ENCODE peak calls at places on chromosomes 2 and 18, in five cellular contexts. T is uterus, L is fibroblast of lung, G is transverse colon, U is BJ. B is an unnamed sample.

GRCh38 chr2:52510432-52510831 is 1257.2 kb upstream of the CHAC2 start:
- DNase-seq in L (peak), U (no peak), G (no peak), T (no peak), B (no peak)

GRCh38 chr2:29222381-29223179 is 107.4 kb downstream of the CLIP4 start:
- DNase-seq in T (no peak), U (no peak), G (no peak), L (no peak), B (peak)

GRCh38 chr2:4507706-4508105 is 804.3 kb downstream of the DCDC2C start:
- DNase-seq in T (no peak), U (no peak), L (no peak), G (no peak), B (no peak)

GRCh38 chr18:10197097-10197496 is 257.3 kb upstream of the APCDD1 start:
- DNase-seq in G (no peak), T (no peak), U (no peak), L (no peak), B (no peak)

GRCh38 chr2:38108907-38109731 is 33.2 kb upstream of the CYP1B1 start:
- DNase-seq in T (no peak), G (no peak), U (no peak), L (no peak), B (no peak)

GRCh38 chr2:30398488-30398887 is 48.6 kb upstream of the LCLAT1 start:
- DNase-seq in G (no peak), U (no peak), T (no peak), L (no peak), B (no peak)

GRCh38 chr2:215105607-215106354 is 32.6 kb downstream of the ABCA12 start:
- DNase-seq in T (no peak), G (no peak), L (peak), U (no peak), B (no peak)

GRCh38 chr18:48100712-48101165 is 170.3 kb upstream of the SMAD2 start:
- DNase-seq in G (no peak), U (no peak), L (no peak), T (peak), B (no peak)

GRCh38 chr18:58608216-58608615 is 20.7 kb downstream of the ALPK2 start:
- DNase-seq in L (no peak), U (no peak), G (no peak), T (no peak), B (no peak)

GRCh38 chr2:157856157-157856455 is 20.0 kb downstream of the ACVR1 start:
- DNase-seq in L (peak), U (no peak), T (no peak), G (no peak), B (no peak)

GRCh38 chr2:120388222-120389035 is 42.5 kb downstream of the INHBB start:
- DNase-seq in U (no peak), T (no peak), L (no peak), G (peak), B (peak)

GRCh38 chr2:15982285-15982967 is 42.1 kb downstream of the MYCN start:
- DNase-seq in L (no peak), G (no peak), T (no peak), U (no peak), B (no peak)

GRCh38 chr18:80241919-80242777 is 5.2 kb downstream of the PARD6G start:
- DNase-seq in G (no peak), U (no peak), L (no peak), T (no peak), B (no peak)

GRCh38 chr2:75558786-75559428 is 1.8 kb downstream of the EVA1A start:
- DNase-seq in U (no peak), T (no peak), G (no peak), L (peak), B (no peak)

GRCh38 chr18:79862562-79862961 is 64.8 kb downstream of the KCNG2 start:
- DNase-seq in G (no peak), L (no peak), U (no peak), T (no peak), B (no peak)

GRCh38 chr2:205868773-205869333 is 186.6 kb downstream of the NRP2 start:
- DNase-seq in L (peak), U (no peak), T (no peak), G (no peak), B (no peak)

GRCh38 chr2:36949845-36950244 is 16.5 kb downstream of the STRN start:
- DNase-seq in U (no peak), G (no peak), L (no peak), T (no peak), B (no peak)

GRCh38 chr2:160063266-160063665 is 851 bp upstream of the PLA2R1 start:
- DNase-seq in U (no peak), L (no peak), T (no peak), G (no peak), B (no peak)
- H3K4me3 ChIP-seq in U (no peak), L (no peak), T (peak), G (peak), B (peak)

DNA sequence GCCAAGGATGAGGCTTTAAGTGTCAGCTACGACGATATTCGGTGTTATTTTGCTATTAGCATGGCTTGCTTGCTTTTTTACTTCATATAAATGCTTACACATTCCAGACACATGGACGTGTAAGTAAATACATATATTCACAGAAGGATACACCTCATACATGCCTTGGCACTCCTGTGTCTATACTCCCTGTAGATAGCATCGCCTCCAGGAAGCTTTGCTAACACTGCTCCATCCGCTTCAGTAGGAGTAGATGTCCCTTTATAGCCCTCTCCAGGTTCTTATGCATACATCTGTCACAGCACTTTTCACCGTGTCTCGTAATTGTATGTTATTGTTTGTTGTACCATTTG is 27.5 kb upstream of the KCTD1 start:
- DNase-seq in L (no peak), U (no peak), G (no peak), T (no peak), B (no peak)
- H3K4me3 ChIP-seq in L (peak), U (no peak), G (peak), T (peak), B (peak)

GRCh38 chr2:56117764-56118163 is 66.0 kb upstream of the CCDC85A start:
- DNase-seq in U (no peak), L (no peak), G (no peak), T (no peak), B (no peak)
- H3K4me3 ChIP-seq in U (no peak), L (no peak), G (no peak), T (no peak), B (no peak)

GRCh38 chr2:231483398-231484329 is 19.4 kb upstream of the NCL start:
- DNase-seq in T (no peak), G (peak), U (no peak), L (no peak), B (peak)
- H3K4me3 ChIP-seq in T (peak), G (peak), U (peak), L (no peak), B (peak)

GRCh38 chr2:1800716-1801388 is 56.5 kb upstream of the PXDN start:
- DNase-seq in L (no peak), G (no peak), T (no peak), U (no peak), B (peak)
- H3K4me3 ChIP-seq in L (no peak), G (no peak), T (no peak), U (no peak), B (no peak)

GRCh38 chr2:11749646-11750349 is 3.4 kb downstream of the LPIN1 start:
- DNase-seq in T (no peak), G (peak), L (peak), U (no peak), B (no peak)
- H3K4me3 ChIP-seq in T (no peak), G (no peak), L (no peak), U (no peak), B (no peak)

DNA sequence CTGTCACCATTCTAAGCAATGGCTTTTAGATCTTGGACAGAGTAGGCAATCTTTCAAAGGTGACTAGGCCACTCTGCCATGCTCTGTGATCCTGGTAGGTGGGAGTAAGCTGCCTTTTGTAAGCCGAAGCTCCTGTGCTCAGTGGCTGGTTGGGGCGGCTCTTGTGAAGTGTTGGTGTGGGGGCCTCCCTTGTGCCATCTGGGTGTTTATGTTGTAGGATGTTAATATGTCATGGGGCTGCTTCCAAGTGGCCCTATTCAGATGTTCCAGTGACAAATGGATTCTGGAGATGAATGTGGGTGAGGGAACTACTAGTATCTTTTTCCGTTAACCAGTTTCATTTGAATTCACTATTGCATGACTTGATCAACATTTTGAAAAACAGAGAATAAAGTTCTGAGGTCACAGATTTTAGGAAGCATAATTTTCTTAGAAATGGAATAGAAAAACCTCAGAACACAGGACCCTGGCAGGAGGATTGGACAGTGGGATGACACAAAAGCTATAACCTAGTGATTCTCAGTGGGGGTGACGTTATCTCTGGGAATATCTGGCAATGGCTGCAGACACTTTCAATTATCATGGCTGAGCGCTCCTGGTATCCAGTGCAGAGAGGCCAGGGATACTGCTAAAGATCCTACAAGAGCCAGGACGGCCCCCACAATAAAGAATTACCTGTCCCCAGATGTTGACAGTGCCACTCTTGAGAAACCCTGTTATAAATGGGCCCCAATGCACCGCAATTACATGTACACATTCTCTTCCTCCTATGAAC is 117.0 kb upstream of the SPRED2 start:
- DNase-seq in T (no peak), G (no peak), L (no peak), U (no peak), B (no peak)
- H3K4me3 ChIP-seq in T (no peak), G (no peak), L (no peak), U (no peak), B (no peak)

GRCh38 chr2:212538156-212539144 is at the start of gene ERBB4:
- DNase-seq in L (no peak), T (no peak), U (no peak), G (no peak), B (peak)

GRCh38 chr2:212537311-212538155 is 1.1 kb downstream of the ERBB4 start:
- DNase-seq in G (no peak), U (no peak), T (no peak), L (no peak), B (no peak)

GRCh38 chr2:212535963-212536362 is 2.6 kb downstream of the ERBB4 start:
- DNase-seq in U (no peak), L (no peak), T (no peak), G (no peak), B (no peak)

GRCh38 chr2:212539145-212539880 is 711 bp upstream of the ERBB4 start:
- DNase-seq in T (no peak), L (peak), U (no peak), G (no peak), B (peak)

DNA sequence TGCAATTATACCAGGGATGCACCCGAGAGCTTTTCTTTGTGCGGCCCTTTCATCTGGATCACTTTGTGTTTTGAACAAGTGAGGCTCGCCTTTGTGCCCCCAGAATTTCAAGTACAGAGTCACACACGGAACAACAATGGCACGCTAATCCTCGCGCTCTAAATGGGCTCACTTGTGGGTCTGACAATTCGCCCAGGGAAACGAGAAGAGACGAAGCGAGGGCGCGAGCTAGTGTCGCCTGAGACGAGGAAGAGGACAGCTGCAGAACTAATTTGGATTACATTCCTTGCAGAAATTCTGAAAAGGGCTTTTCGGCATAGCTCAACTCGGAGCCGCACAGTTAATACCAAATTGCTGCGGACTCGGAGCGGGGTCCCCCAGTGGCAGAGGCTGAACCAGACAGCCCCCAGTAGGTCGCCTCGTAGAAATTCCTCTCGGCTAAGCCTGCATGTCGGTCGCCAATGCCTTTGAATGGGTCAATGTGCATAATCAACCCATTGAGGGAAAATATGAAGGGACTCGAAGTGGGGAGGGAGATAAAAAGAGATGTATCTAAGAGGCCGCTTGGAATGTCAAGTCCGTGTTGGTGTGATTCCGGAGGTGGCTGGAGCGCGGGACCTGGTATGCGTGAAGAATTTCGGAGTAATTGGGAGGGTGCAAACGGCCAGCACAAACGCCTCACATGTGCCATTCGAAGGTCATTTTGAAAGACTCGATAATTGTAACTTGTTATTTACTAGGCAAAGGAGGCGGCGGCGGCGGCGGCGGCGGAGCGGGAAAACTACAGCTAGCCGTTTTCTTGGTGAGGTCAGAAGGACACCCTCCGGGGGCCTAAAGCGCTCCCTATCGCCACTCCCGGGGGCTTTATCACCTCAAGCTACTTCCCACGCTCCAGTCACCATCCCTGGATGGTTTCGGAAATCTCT is 2.0 kb downstream of the ERBB4 start:
- DNase-seq in T (no peak), G (no peak), U (no peak), L (no peak), B (no peak)
- H3K4me3 ChIP-seq in T (peak), G (peak), U (no peak), L (peak), B (peak)

GRCh38 chr2:23943666-23944065 is 3.4 kb downstream of the UBXN2A start:
- DNase-seq in G (no peak), U (no peak), T (no peak), L (no peak), B (no peak)

GRCh38 chr2:23940976-23941605 is 828 bp downstream of the UBXN2A start:
- DNase-seq in U (no peak), L (peak), T (no peak), G (no peak), B (no peak)

GRCh38 chr2:23941644-23942043 is 1.4 kb downstream of the UBXN2A start:
- DNase-seq in L (no peak), T (no peak), U (no peak), G (no peak), B (no peak)

GRCh38 chr2:23940262-23940975 is at the start of gene UBXN2A:
- DNase-seq in G (peak), L (peak), U (no peak), T (peak), B (peak)

DNA sequence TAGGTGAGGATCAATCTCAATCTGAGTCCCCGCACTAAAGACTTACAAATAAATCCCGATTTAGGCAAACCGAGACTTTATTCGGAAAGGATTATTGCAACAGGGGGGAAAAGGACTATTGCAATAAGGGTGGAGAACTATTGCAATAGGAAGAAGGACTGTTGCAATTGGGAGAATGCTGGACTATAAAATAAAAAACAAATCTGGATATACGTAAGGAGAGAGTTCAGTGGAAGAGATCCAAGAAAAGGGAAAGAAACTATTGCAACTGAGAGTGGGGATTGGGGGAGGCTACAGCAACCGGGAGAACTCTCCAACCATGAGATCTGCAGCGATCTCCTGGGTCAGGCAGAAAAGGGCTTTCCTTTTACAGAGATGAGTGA is 1.2 kb upstream of the UBXN2A start:
- DNase-seq in U (no peak), L (peak), G (no peak), T (no peak), B (no peak)
- H3K4me3 ChIP-seq in U (peak), L (peak), G (peak), T (peak), B (peak)

DNA sequence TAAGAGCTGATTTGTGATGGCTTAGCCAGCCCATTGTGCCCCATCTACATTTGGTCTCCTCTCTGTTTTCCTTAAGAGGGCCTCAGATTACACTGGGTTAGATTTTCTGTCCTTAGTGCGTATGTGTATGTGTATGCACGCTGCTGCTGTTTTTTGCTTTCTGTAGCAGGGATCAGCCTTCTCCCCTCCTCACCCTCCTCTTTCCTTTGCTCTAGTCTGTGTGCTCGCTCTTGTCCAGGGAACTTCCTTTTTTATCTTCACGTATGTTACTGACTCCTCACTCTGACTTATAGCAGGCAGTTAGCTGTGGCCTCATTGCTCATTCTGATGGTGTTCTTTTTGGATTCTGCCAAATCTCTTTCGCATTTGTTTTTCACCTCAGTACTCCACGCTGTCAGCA is 33.3 kb upstream of the MGAT5 start:
- DNase-seq in U (no peak), G (no peak), T (no peak), L (no peak), B (no peak)
- H3K4me3 ChIP-seq in U (no peak), G (no peak), T (no peak), L (no peak), B (no peak)

B was measured in sigmoid colon.